ENCODE peak calls at places on chromosomes 2 and 18, in nine cellular contexts. H is hepatocyte; S is right atrium auricular region; X is adipocyte; P is CD8-positive, alpha-beta memory T cell; E is kidney; A is IMR-90; M is K562; D is psoas muscle. J is an unnamed sample.
A peak's percentile ranks its signal among the peaks of the same experiment; 100 is the strongest.

GRCh38 chr18:10449396-10449795 is 5.0 kb upstream of the APCDD1 start:
- DNase-seq in S (no peak), H (no peak), A (peak; percentile 62), X (peak; percentile 52), P (no peak), E (no peak), D (no peak), M (no peak), J (no peak)

GRCh38 chr2:203427061-203427460 is 98.9 kb downstream of the ABI2 start:
- DNase-seq in E (no peak), A (peak; percentile 49), D (no peak), P (no peak), X (no peak), H (no peak), S (no peak), M (no peak), J (no peak)

GRCh38 chr2:189015378-189015777 is 41.2 kb downstream of the COL3A1 start:
- DNase-seq in E (no peak), S (no peak), D (no peak), P (no peak), A (no peak), H (no peak), M (no peak), X (peak; percentile 64), J (no peak)

GRCh38 chr2:3254438-3254941 is 123.1 kb downstream of the EIPR1 start:
- DNase-seq in A (no peak), H (no peak), D (no peak), E (no peak), M (no peak), P (no peak), S (no peak), X (no peak), J (no peak)

GRCh38 chr2:152407204-152407721 is 72.3 kb downstream of the FMNL2 start:
- DNase-seq in A (peak; percentile 54), P (no peak), E (peak; percentile 77), H (peak; percentile 70), D (peak; percentile 62), S (no peak), M (peak; percentile 16), X (peak; percentile 81), J (peak; percentile 38)

GRCh38 chr18:49725809-49726514 is 87.4 kb downstream of the ACAA2 start:
- DNase-seq in X (peak; percentile 80), A (peak; percentile 98), P (no peak), S (peak; percentile 81), D (peak; percentile 78), H (peak; percentile 89), M (peak; percentile 29), E (no peak), J (peak; percentile 30)

GRCh38 chr2:197433770-197434438 is 924 bp downstream of the SF3B1 start:
- DNase-seq in X (peak; percentile 54), S (no peak), M (no peak), A (peak; percentile 13), E (no peak), D (no peak), H (no peak), P (no peak), J (no peak)

GRCh38 chr18:24111936-24112335 is 26.9 kb upstream of the CABYR start:
- DNase-seq in M (no peak), X (no peak), S (no peak), D (no peak), P (no peak), E (no peak), H (no peak), A (no peak), J (no peak)

GRCh38 chr2:127771756-127772155 is 39.2 kb downstream of the WDR33 start:
- DNase-seq in S (no peak), D (no peak), A (peak; percentile 70), X (no peak), M (no peak), E (no peak), P (no peak), H (no peak), J (no peak)

GRCh38 chr2:161981679-161982300 is 92.2 kb downstream of the DPP4 start:
- DNase-seq in A (no peak), D (no peak), M (no peak), E (no peak), X (no peak), P (no peak), H (no peak), S (no peak), J (peak; percentile 67)

GRCh38 chr2:71919701-71920100 is 228.0 kb downstream of the CYP26B1 start:
- DNase-seq in S (no peak), P (no peak), A (peak; percentile 40), E (no peak), H (no peak), D (no peak), X (peak; percentile 50), M (no peak), J (no peak)

GRCh38 chr2:233990261-233990798 is 60.2 kb upstream of the SPP2 start:
- DNase-seq in H (no peak), E (no peak), P (peak; percentile 80), X (no peak), D (no peak), M (no peak), S (no peak), A (no peak), J (peak; percentile 59)

DNA sequence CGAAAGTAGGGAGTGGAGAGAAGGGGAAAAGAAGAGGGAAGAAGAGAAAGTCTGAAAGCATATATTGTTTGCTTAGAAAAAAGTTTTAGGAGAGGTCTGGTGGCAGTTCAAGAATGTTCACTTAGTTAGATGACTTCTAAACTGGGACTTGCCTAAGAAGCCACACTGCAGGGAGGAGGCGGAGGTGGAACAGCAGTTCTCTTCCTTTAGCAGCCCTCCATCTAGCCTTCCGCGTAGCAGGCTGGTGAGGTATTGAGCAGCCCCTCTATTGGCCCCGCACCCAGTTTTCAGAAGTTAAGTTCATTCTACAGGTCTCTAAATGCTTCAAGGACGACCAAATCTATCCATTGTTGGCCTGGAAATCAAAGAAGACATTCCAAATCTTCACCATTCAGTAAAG is 31.9 kb upstream of the WIPF1 start:
- DNase-seq in P (peak; percentile 29), X (no peak), E (no peak), M (no peak), S (no peak), H (no peak), A (no peak), D (no peak), J (no peak)
- H3K4me1 ChIP-seq in P (peaks cover 64% of the 10 kb centered on the region), X (peaks cover 48% of the 10 kb centered on the region), E (peaks cover 28% of the 10 kb centered on the region), M (peaks cover 4% of the 10 kb centered on the region), S (no peaks in the 10 kb centered on the region), H (peaks cover 16% of the 10 kb centered on the region), A (peaks cover 13% of the 10 kb centered on the region), D (no peaks in the 10 kb centered on the region), J (peaks cover 5% of the 10 kb centered on the region)

DNA sequence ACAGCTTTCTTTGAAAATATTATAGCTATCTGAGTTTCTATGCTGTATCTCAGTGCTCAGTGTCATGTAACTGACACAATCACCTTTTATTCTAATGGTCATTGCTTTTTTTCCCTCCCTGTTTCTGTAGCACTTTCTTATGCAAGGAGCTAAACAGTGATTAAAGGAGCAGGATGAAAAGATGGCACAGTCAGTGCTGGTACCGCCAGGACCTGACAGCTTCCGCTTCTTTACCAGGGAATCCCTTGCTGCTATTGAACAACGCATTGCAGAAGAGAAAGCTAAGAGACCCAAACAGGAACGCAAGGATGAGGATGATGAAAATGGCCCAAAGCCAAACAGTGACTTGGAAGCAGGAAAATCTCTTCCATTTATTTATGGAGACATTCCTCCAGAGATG is 56.4 kb downstream of the SCN2A start:
- DNase-seq in E (no peak), M (no peak), P (no peak), S (no peak), H (no peak), X (no peak), D (no peak), A (no peak), J (no peak)
- H3K4me1 ChIP-seq in E (no peaks in the 10 kb centered on the region), M (no peaks in the 10 kb centered on the region), P (no peaks in the 10 kb centered on the region), S (no peaks in the 10 kb centered on the region), H (peaks cover 3% of the 10 kb centered on the region), X (no peaks in the 10 kb centered on the region), D (no peaks in the 10 kb centered on the region), A (no peaks in the 10 kb centered on the region), J (no peaks in the 10 kb centered on the region)

GRCh38 chr2:134667081-134667480 is 51.7 kb downstream of the TMEM163 start:
- DNase-seq in E (no peak), D (no peak), M (no peak), H (no peak), A (no peak), P (no peak), X (no peak), S (no peak), J (no peak)
- H3K4me1 ChIP-seq in E (no peaks in the 10 kb centered on the region), D (no peaks in the 10 kb centered on the region), M (no peaks in the 10 kb centered on the region), H (peaks cover 4% of the 10 kb centered on the region), A (no peaks in the 10 kb centered on the region), P (peaks cover 66% of the 10 kb centered on the region), X (no peaks in the 10 kb centered on the region), S (no peaks in the 10 kb centered on the region), J (peaks cover 5% of the 10 kb centered on the region)

GRCh38 chr2:9178110-9178904 is 28.3 kb upstream of the ASAP2 start:
- DNase-seq in S (no peak), H (peak; percentile 54), X (no peak), M (no peak), D (no peak), A (no peak), P (no peak), E (no peak), J (peak; percentile 50)
- H3K4me1 ChIP-seq in S (no peaks in the 10 kb centered on the region), H (peaks cover 20% of the 10 kb centered on the region), X (peaks cover 38% of the 10 kb centered on the region), M (peaks cover 2% of the 10 kb centered on the region), D (no peaks in the 10 kb centered on the region), A (peaks cover 22% of the 10 kb centered on the region), P (no peaks in the 10 kb centered on the region), E (peaks cover 18% of the 10 kb centered on the region), J (peaks cover 35% of the 10 kb centered on the region)